ENCODE peak calls at places on chromosomes 2 and 18, in five cellular contexts. One of them, this sample, is unnamed.

GRCh38 chr2:62596061-62596658 is 90.2 kb upstream of the TMEM17 start:
- DNase-seq in mesenchymal stem cell: no peak
- DNase-seq in neuronal stem cell: no peak
- DNase-seq in IMR-90: peak; percentile 81
- DNase-seq in H9: no peak
- DNase-seq in this sample: no peak

GRCh38 chr18:34659579-34660517 is 50.2 kb upstream of the DTNA start:
- DNase-seq in mesenchymal stem cell: peak; percentile 97
- DNase-seq in neuronal stem cell: peak; percentile 57
- DNase-seq in IMR-90: peak; percentile 97
- DNase-seq in H9: peak; percentile 85
- DNase-seq in this sample: peak; percentile 98

GRCh38 chr18:9434240-9434701 is 41.0 kb upstream of the RALBP1 start:
- DNase-seq in mesenchymal stem cell: no peak
- DNase-seq in H9: peak; percentile 58
- DNase-seq in neuronal stem cell: peak; percentile 62
- DNase-seq in IMR-90: no peak
- DNase-seq in this sample: peak; percentile 32

GRCh38 chr18:47990981-47991380 is 60.5 kb upstream of the SMAD2 start:
- DNase-seq in mesenchymal stem cell: no peak
- DNase-seq in neuronal stem cell: no peak
- DNase-seq in IMR-90: no peak
- DNase-seq in H9: no peak
- DNase-seq in this sample: no peak

GRCh38 chr2:224220581-224221255 is 181.2 kb downstream of the FAM124B start:
- DNase-seq in H9: no peak
- DNase-seq in IMR-90: peak; percentile 55
- DNase-seq in neuronal stem cell: no peak
- DNase-seq in mesenchymal stem cell: peak; percentile 45
- DNase-seq in this sample: peak; percentile 36

GRCh38 chr2:219441451-219442205 is 7.0 kb downstream of the SPEG start:
- DNase-seq in H9: peak; percentile 64
- DNase-seq in IMR-90: peak; percentile 54
- DNase-seq in neuronal stem cell: no peak
- DNase-seq in mesenchymal stem cell: peak; percentile 58
- DNase-seq in this sample: peak; percentile 25

GRCh38 chr18:37251679-37252078 is 313.9 kb downstream of the CELF4 start:
- DNase-seq in mesenchymal stem cell: no peak
- DNase-seq in H9: no peak
- DNase-seq in IMR-90: no peak
- DNase-seq in neuronal stem cell: no peak
- DNase-seq in this sample: peak; percentile 16

GRCh38 chr2:166126014-166126639 is 1.7 kb downstream of the SCN1A start:
- DNase-seq in neuronal stem cell: no peak
- DNase-seq in H9: no peak
- DNase-seq in mesenchymal stem cell: no peak
- DNase-seq in IMR-90: no peak
- DNase-seq in this sample: no peak

GRCh38 chr2:98280376-98281102 is 65.7 kb upstream of the CNGA3 start:
- DNase-seq in IMR-90: no peak
- DNase-seq in neuronal stem cell: no peak
- DNase-seq in mesenchymal stem cell: peak; percentile 84
- DNase-seq in H9: no peak
- DNase-seq in this sample: peak; percentile 55

GRCh38 chr18:43485565-43485964 is 208.3 kb upstream of the SYT4 start:
- DNase-seq in mesenchymal stem cell: no peak
- DNase-seq in IMR-90: no peak
- DNase-seq in neuronal stem cell: no peak
- DNase-seq in H9: no peak
- DNase-seq in this sample: no peak

GRCh38 chr2:88549616-88550292 is 77.5 kb downstream of the EIF2AK3 start:
- DNase-seq in mesenchymal stem cell: no peak
- DNase-seq in IMR-90: no peak
- DNase-seq in H9: peak; percentile 72
- DNase-seq in neuronal stem cell: peak; percentile 59
- DNase-seq in this sample: peak; percentile 94

GRCh38 chr2:73902284-73902683 is 9.5 kb downstream of the ACTG2 start:
- DNase-seq in H9: no peak
- DNase-seq in IMR-90: no peak
- DNase-seq in mesenchymal stem cell: no peak
- DNase-seq in neuronal stem cell: no peak
- DNase-seq in this sample: no peak

GRCh38 chr2:171432206-171432968 is 1.4 kb downstream of the METTL8 start:
- DNase-seq in neuronal stem cell: no peak
- DNase-seq in IMR-90: peak; percentile 21
- DNase-seq in H9: no peak
- DNase-seq in mesenchymal stem cell: peak; percentile 56
- DNase-seq in this sample: no peak
- H3K18ac ChIP-seq in neuronal stem cell: no peak overlapping the region
- H3K18ac ChIP-seq in IMR-90: peak overlapping the region; percentile 58
- H3K18ac ChIP-seq in H9: no peak overlapping the region
- H3K18ac ChIP-seq in mesenchymal stem cell: no peak overlapping the region
- H3K18ac ChIP-seq in this sample: no peak overlapping the region

GRCh38 chr2:204321027-204321800 is 224.1 kb upstream of the PARD3B start:
- DNase-seq in neuronal stem cell: no peak
- DNase-seq in IMR-90: no peak
- DNase-seq in H9: no peak
- DNase-seq in mesenchymal stem cell: no peak
- DNase-seq in this sample: peak; percentile 89
- H2BK15ac ChIP-seq in neuronal stem cell: no peak overlapping the region
- H2BK15ac ChIP-seq in IMR-90: no peak overlapping the region
- H2BK15ac ChIP-seq in H9: no peak overlapping the region
- H2BK15ac ChIP-seq in mesenchymal stem cell: no peak overlapping the region
- H2BK15ac ChIP-seq in this sample: no peak overlapping the region

GRCh38 chr2:54709341-54709809 is 14.1 kb upstream of the EML6 start:
- DNase-seq in H9: peak; percentile 61
- DNase-seq in IMR-90: no peak
- DNase-seq in neuronal stem cell: no peak
- DNase-seq in mesenchymal stem cell: no peak
- DNase-seq in this sample: no peak
- H3K18ac ChIP-seq in H9: no peak overlapping the region
- H3K18ac ChIP-seq in IMR-90: no peak overlapping the region
- H3K18ac ChIP-seq in neuronal stem cell: peak overlapping the region; percentile 91
- H3K18ac ChIP-seq in mesenchymal stem cell: peak overlapping the region; percentile 5
- H3K18ac ChIP-seq in this sample: no peak overlapping the region

DNA sequence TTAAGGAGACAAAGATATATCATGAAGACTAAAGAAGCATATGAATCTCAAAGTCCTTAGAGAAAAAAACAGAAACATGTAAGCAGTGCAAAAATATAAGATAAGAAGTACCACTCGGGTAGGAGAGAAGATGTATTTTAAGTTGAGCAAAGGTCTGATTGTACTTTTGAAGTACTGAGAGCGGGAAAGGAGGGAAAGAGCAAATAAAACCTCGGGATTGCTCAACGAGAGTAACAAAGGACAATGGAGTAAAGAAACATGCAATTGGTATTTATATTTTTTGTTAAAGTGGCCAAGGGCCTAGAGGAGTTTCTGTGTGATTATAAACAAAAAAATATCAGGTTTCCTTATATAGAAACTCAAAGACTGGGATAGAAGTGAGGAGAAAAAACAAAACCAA is 251.9 kb downstream of the LNPK start:
- DNase-seq in mesenchymal stem cell: no peak
- DNase-seq in IMR-90: no peak
- DNase-seq in H9: no peak
- DNase-seq in neuronal stem cell: no peak
- DNase-seq in this sample: no peak
- H2BK15ac ChIP-seq in mesenchymal stem cell: no peak overlapping the region
- H2BK15ac ChIP-seq in IMR-90: no peak overlapping the region
- H2BK15ac ChIP-seq in H9: no peak overlapping the region
- H2BK15ac ChIP-seq in neuronal stem cell: no peak overlapping the region
- H2BK15ac ChIP-seq in this sample: no peak overlapping the region

DNA sequence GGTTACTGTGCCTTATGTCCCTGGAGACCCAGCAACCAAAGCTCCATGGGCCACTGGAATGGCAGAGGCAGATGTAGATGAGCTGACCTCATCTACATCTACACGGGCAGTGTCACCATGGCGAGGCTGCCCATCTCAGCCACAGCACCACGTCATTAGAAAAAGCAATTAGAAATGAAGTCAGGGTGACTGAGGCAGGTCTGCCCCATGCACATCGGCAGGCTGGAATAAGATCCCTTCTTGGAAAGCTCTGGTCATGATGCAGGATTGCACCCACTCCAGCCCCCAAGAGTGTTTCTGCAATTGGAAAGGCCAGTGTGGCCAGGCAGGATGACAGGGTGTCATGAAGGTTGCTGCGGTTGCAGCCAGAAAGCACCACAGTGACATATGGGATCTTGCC is 237.5 kb downstream of the NDUFA10 start:
- DNase-seq in IMR-90: no peak
- DNase-seq in H9: peak; percentile 10
- DNase-seq in neuronal stem cell: no peak
- DNase-seq in mesenchymal stem cell: no peak
- DNase-seq in this sample: no peak
- H3K18ac ChIP-seq in IMR-90: no peak overlapping the region
- H3K18ac ChIP-seq in H9: no peak overlapping the region
- H3K18ac ChIP-seq in neuronal stem cell: no peak overlapping the region
- H3K18ac ChIP-seq in mesenchymal stem cell: no peak overlapping the region
- H3K18ac ChIP-seq in this sample: no peak overlapping the region

GRCh38 chr2:15954761-15955160 is 14.4 kb downstream of the MYCN start:
- DNase-seq in IMR-90: no peak
- DNase-seq in H9: no peak
- DNase-seq in mesenchymal stem cell: no peak
- DNase-seq in neuronal stem cell: no peak
- DNase-seq in this sample: no peak

GRCh38 chr2:15956751-15957736 is 16.7 kb downstream of the MYCN start:
- DNase-seq in neuronal stem cell: no peak
- DNase-seq in IMR-90: no peak
- DNase-seq in mesenchymal stem cell: no peak
- DNase-seq in H9: no peak
- DNase-seq in this sample: no peak

GRCh38 chr2:15953891-15954680 is 13.7 kb downstream of the MYCN start:
- DNase-seq in IMR-90: no peak
- DNase-seq in mesenchymal stem cell: no peak
- DNase-seq in neuronal stem cell: no peak
- DNase-seq in H9: no peak
- DNase-seq in this sample: no peak

GRCh38 chr2:15956230-15956629 is 15.9 kb downstream of the MYCN start:
- DNase-seq in H9: no peak
- DNase-seq in mesenchymal stem cell: no peak
- DNase-seq in IMR-90: no peak
- DNase-seq in neuronal stem cell: no peak
- DNase-seq in this sample: no peak

DNA sequence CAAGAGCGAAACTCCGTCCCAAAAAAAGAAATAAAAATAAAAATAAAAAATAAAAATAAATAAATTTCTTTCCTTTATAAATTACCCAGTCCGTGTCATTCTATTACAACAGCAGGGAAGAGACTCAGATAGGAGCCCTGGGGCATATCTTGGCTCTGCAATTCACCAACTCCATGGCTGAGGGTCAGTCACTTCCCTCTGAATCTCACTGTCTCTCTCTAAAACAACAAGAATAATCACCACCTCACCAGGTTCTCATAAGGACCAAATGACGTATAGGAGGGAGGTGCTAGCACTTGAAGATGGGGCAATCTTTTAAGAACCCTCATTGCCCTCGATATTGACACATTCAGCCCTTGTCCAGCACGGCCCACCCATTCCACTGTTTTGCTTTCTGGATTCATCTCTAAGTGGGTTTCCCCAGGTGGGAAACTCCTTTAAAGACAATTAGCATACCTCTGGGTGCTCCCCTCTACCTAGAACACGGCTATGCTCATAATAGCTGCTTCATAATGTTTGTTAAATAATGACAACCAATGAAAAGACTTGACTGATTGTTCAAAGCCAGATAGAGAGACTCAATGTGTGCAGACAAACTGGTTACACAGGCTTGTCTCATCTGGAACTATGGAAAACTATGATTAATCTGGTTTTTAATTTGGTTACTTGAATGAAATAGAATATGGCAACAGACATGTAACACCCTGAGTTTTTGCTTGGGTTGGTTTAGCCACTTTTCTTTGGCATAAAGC is 15.1 kb downstream of the MYCN start:
- DNase-seq in H9: no peak
- DNase-seq in neuronal stem cell: no peak
- DNase-seq in IMR-90: no peak
- DNase-seq in mesenchymal stem cell: no peak
- DNase-seq in this sample: no peak
- H2BK15ac ChIP-seq in H9: no peak overlapping the region
- H2BK15ac ChIP-seq in neuronal stem cell: no peak overlapping the region
- H2BK15ac ChIP-seq in IMR-90: no peak overlapping the region
- H2BK15ac ChIP-seq in mesenchymal stem cell: no peak overlapping the region
- H2BK15ac ChIP-seq in this sample: no peak overlapping the region

DNA sequence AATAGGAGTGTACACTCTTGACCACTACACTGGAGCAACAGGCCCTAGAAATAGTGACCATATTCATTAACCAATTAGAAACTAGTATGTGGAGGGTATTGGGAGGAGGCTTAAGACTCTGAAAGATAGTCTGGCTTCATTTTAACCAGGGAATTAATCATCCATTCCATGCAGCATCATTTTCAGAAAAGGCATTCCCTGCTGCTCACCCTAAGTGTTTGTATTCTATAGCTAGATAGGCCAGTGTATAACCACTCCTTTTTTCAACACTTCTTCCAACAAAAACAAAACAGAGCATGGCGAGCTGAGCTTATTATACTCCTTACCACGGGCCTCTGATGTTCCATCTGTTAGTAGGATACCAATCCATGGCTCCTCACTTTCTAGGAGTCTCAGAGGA is 112.0 kb upstream of the PKDCC start:
- DNase-seq in neuronal stem cell: no peak
- DNase-seq in IMR-90: no peak
- DNase-seq in mesenchymal stem cell: no peak
- DNase-seq in H9: no peak
- DNase-seq in this sample: no peak
- H3K18ac ChIP-seq in neuronal stem cell: no peak overlapping the region
- H3K18ac ChIP-seq in IMR-90: no peak overlapping the region
- H3K18ac ChIP-seq in mesenchymal stem cell: no peak overlapping the region
- H3K18ac ChIP-seq in H9: no peak overlapping the region
- H3K18ac ChIP-seq in this sample: peak overlapping the region; percentile 32